ENCODE peak calls at places on chromosomes 12 and 14, in six cellular contexts. One of them, this sample, is unnamed.

GRCh38 chr12:48853228-48853688 is 1.3 kb upstream of the DDX23 start:
- DNase-seq in left colon: peak
- DNase-seq in NCI-H1092 treated with DMSO at 0.1 percent for 48 hours: peak
- DNase-seq in D721Med: no peak
- DNase-seq in memory B cell: peak
- DNase-seq in substantia nigra: peak
- DNase-seq in this sample: peak

GRCh38 chr14:54567224-54567633 is 301 bp downstream of the SAMD4A start:
- DNase-seq in left colon: peak
- DNase-seq in NCI-H1092 treated with DMSO at 0.1 percent for 48 hours: peak
- DNase-seq in D721Med: no peak
- DNase-seq in memory B cell: no peak
- DNase-seq in substantia nigra: no peak
- DNase-seq in this sample: no peak

GRCh38 chr14:59931237-59931636 is 11.3 kb downstream of the LRRC9 start:
- DNase-seq in left colon: no peak
- DNase-seq in NCI-H1092 treated with DMSO at 0.1 percent for 48 hours: no peak
- DNase-seq in D721Med: no peak
- DNase-seq in memory B cell: no peak
- DNase-seq in substantia nigra: no peak
- DNase-seq in this sample: no peak

GRCh38 chr14:63899953-63900352 is 47.1 kb downstream of the SYNE2 start:
- DNase-seq in left colon: no peak
- DNase-seq in NCI-H1092 treated with DMSO at 0.1 percent for 48 hours: no peak
- DNase-seq in D721Med: no peak
- DNase-seq in memory B cell: no peak
- DNase-seq in substantia nigra: no peak
- DNase-seq in this sample: no peak

GRCh38 chr12:127445583-127445982 is 821.4 kb upstream of the TMEM132C start:
- DNase-seq in left colon: no peak
- DNase-seq in NCI-H1092 treated with DMSO at 0.1 percent for 48 hours: no peak
- DNase-seq in D721Med: no peak
- DNase-seq in memory B cell: no peak
- DNase-seq in substantia nigra: no peak
- DNase-seq in this sample: no peak

GRCh38 chr12:25052191-25053020 is 103.5 kb upstream of the BCAT1 start:
- DNase-seq in left colon: no peak
- DNase-seq in NCI-H1092 treated with DMSO at 0.1 percent for 48 hours: no peak
- DNase-seq in D721Med: no peak
- DNase-seq in memory B cell: peak
- DNase-seq in substantia nigra: no peak
- DNase-seq in this sample: no peak

GRCh38 chr14:20415723-20416622 is 2.7 kb upstream of the TEP1 start:
- DNase-seq in left colon: peak
- DNase-seq in NCI-H1092 treated with DMSO at 0.1 percent for 48 hours: peak
- DNase-seq in D721Med: no peak
- DNase-seq in memory B cell: peak
- DNase-seq in substantia nigra: no peak
- DNase-seq in this sample: peak

GRCh38 chr12:106871477-106871876 is 84.2 kb upstream of the TMEM263 start:
- DNase-seq in left colon: no peak
- DNase-seq in NCI-H1092 treated with DMSO at 0.1 percent for 48 hours: no peak
- DNase-seq in D721Med: no peak
- DNase-seq in memory B cell: no peak
- DNase-seq in substantia nigra: no peak
- DNase-seq in this sample: no peak

GRCh38 chr12:109873653-109874052 is 6.7 kb downstream of the GLTP start:
- DNase-seq in left colon: peak
- DNase-seq in NCI-H1092 treated with DMSO at 0.1 percent for 48 hours: no peak
- DNase-seq in D721Med: no peak
- DNase-seq in memory B cell: no peak
- DNase-seq in substantia nigra: no peak
- DNase-seq in this sample: no peak

GRCh38 chr14:41586237-41586636 is 20.4 kb upstream of the LRFN5 start:
- DNase-seq in left colon: no peak
- DNase-seq in NCI-H1092 treated with DMSO at 0.1 percent for 48 hours: peak
- DNase-seq in D721Med: no peak
- DNase-seq in memory B cell: no peak
- DNase-seq in substantia nigra: no peak
- DNase-seq in this sample: no peak

GRCh38 chr12:9363145-9363544 is 154.9 kb upstream of the PZP start:
- DNase-seq in left colon: no peak
- DNase-seq in NCI-H1092 treated with DMSO at 0.1 percent for 48 hours: no peak
- DNase-seq in D721Med: no peak
- DNase-seq in memory B cell: no peak
- DNase-seq in substantia nigra: no peak
- DNase-seq in this sample: no peak

GRCh38 chr12:128644664-128645296 is 179.0 kb downstream of the SLC15A4 start:
- DNase-seq in left colon: peak
- DNase-seq in NCI-H1092 treated with DMSO at 0.1 percent for 48 hours: peak
- DNase-seq in D721Med: no peak
- DNase-seq in memory B cell: peak
- DNase-seq in substantia nigra: no peak
- DNase-seq in this sample: no peak

GRCh38 chr12:52214421-52214802 is 18.6 kb upstream of the KRT7 start:
- DNase-seq in left colon: no peak
- DNase-seq in NCI-H1092 treated with DMSO at 0.1 percent for 48 hours: no peak
- DNase-seq in D721Med: no peak
- DNase-seq in memory B cell: no peak
- DNase-seq in substantia nigra: no peak
- DNase-seq in this sample: no peak

GRCh38 chr12:64522316-64522715 is 70.4 kb downstream of the TBK1 start:
- DNase-seq in left colon: no peak
- DNase-seq in NCI-H1092 treated with DMSO at 0.1 percent for 48 hours: no peak
- DNase-seq in D721Med: no peak
- DNase-seq in memory B cell: no peak
- DNase-seq in substantia nigra: no peak
- DNase-seq in this sample: no peak

GRCh38 chr12:31408778-31409177 is 82.8 kb upstream of the SINHCAF start:
- DNase-seq in left colon: no peak
- DNase-seq in NCI-H1092 treated with DMSO at 0.1 percent for 48 hours: no peak
- DNase-seq in D721Med: no peak
- DNase-seq in memory B cell: no peak
- DNase-seq in substantia nigra: no peak
- DNase-seq in this sample: no peak

GRCh38 chr14:68442828-68443460 is 349.9 kb downstream of the ZFP36L1 start:
- DNase-seq in left colon: no peak
- DNase-seq in NCI-H1092 treated with DMSO at 0.1 percent for 48 hours: no peak
- DNase-seq in D721Med: no peak
- DNase-seq in memory B cell: no peak
- DNase-seq in substantia nigra: no peak
- DNase-seq in this sample: no peak

GRCh38 chr14:102731101-102731870 is 46.0 kb upstream of the TRAF3 start:
- DNase-seq in left colon: no peak
- DNase-seq in NCI-H1092 treated with DMSO at 0.1 percent for 48 hours: no peak
- DNase-seq in D721Med: no peak
- DNase-seq in memory B cell: no peak
- DNase-seq in substantia nigra: no peak
- DNase-seq in this sample: peak

GRCh38 chr14:80700601-80701000 is 240.9 kb downstream of the CEP128 start:
- DNase-seq in left colon: no peak
- DNase-seq in NCI-H1092 treated with DMSO at 0.1 percent for 48 hours: no peak
- DNase-seq in D721Med: no peak
- DNase-seq in memory B cell: no peak
- DNase-seq in substantia nigra: no peak
- DNase-seq in this sample: no peak

GRCh38 chr14:64682173-64682710 is 22.0 kb upstream of the PLEKHG3 start:
- DNase-seq in left colon: peak
- DNase-seq in NCI-H1092 treated with DMSO at 0.1 percent for 48 hours: no peak
- DNase-seq in D721Med: no peak
- DNase-seq in memory B cell: no peak
- DNase-seq in substantia nigra: peak
- DNase-seq in this sample: peak

GRCh38 chr12:32918890-32919791 is 22.6 kb upstream of the PKP2 start:
- DNase-seq in left colon: no peak
- DNase-seq in NCI-H1092 treated with DMSO at 0.1 percent for 48 hours: peak
- DNase-seq in D721Med: no peak
- DNase-seq in memory B cell: no peak
- DNase-seq in substantia nigra: no peak
- DNase-seq in this sample: peak

GRCh38 chr12:95634622-95635621 is 83.6 kb upstream of the USP44 start:
- DNase-seq in left colon: peak
- DNase-seq in NCI-H1092 treated with DMSO at 0.1 percent for 48 hours: peak
- DNase-seq in D721Med: no peak
- DNase-seq in memory B cell: no peak
- DNase-seq in substantia nigra: no peak
- DNase-seq in this sample: no peak

GRCh38 chr12:47864646-47865235 is 40.1 kb downstream of the VDR start:
- DNase-seq in left colon: no peak
- DNase-seq in NCI-H1092 treated with DMSO at 0.1 percent for 48 hours: no peak
- DNase-seq in D721Med: no peak
- DNase-seq in memory B cell: no peak
- DNase-seq in substantia nigra: no peak
- DNase-seq in this sample: no peak

GRCh38 chr14:80587096-80587724 is 354.3 kb downstream of the CEP128 start:
- DNase-seq in left colon: no peak
- DNase-seq in NCI-H1092 treated with DMSO at 0.1 percent for 48 hours: peak
- DNase-seq in D721Med: no peak
- DNase-seq in memory B cell: no peak
- DNase-seq in substantia nigra: no peak
- DNase-seq in this sample: peak

GRCh38 chr14:58077621-58078020 is 74.4 kb downstream of the ARMH4 start:
- DNase-seq in left colon: no peak
- DNase-seq in NCI-H1092 treated with DMSO at 0.1 percent for 48 hours: no peak
- DNase-seq in D721Med: no peak
- DNase-seq in memory B cell: no peak
- DNase-seq in substantia nigra: no peak
- DNase-seq in this sample: no peak

GRCh38 chr14:70005281-70005805 is 126.1 kb downstream of the SMOC1 start:
- DNase-seq in left colon: no peak
- DNase-seq in NCI-H1092 treated with DMSO at 0.1 percent for 48 hours: no peak
- DNase-seq in D721Med: no peak
- DNase-seq in memory B cell: no peak
- DNase-seq in substantia nigra: no peak
- DNase-seq in this sample: no peak

GRCh38 chr12:16670456-16671050 is 64.6 kb upstream of the LMO3 start:
- DNase-seq in left colon: no peak
- DNase-seq in NCI-H1092 treated with DMSO at 0.1 percent for 48 hours: no peak
- DNase-seq in D721Med: no peak
- DNase-seq in memory B cell: no peak
- DNase-seq in substantia nigra: no peak
- DNase-seq in this sample: no peak

GRCh38 chr14:23005861-23006534 is 3.9 kb downstream of the C14orf93 start:
- DNase-seq in left colon: no peak
- DNase-seq in NCI-H1092 treated with DMSO at 0.1 percent for 48 hours: peak
- DNase-seq in D721Med: no peak
- DNase-seq in memory B cell: no peak
- DNase-seq in substantia nigra: no peak
- DNase-seq in this sample: no peak

GRCh38 chr12:109112720-109113465 is 3.5 kb upstream of the ACACB start:
- DNase-seq in left colon: no peak
- DNase-seq in NCI-H1092 treated with DMSO at 0.1 percent for 48 hours: no peak
- DNase-seq in D721Med: no peak
- DNase-seq in memory B cell: no peak
- DNase-seq in substantia nigra: no peak
- DNase-seq in this sample: no peak

GRCh38 chr12:103336940-103337339 is 158.8 kb downstream of the C12orf42 start:
- DNase-seq in left colon: no peak
- DNase-seq in NCI-H1092 treated with DMSO at 0.1 percent for 48 hours: no peak
- DNase-seq in D721Med: no peak
- DNase-seq in memory B cell: no peak
- DNase-seq in substantia nigra: no peak
- DNase-seq in this sample: no peak

GRCh38 chr12:712172-712863 is 40.1 kb upstream of the WNK1 start:
- DNase-seq in left colon: no peak
- DNase-seq in NCI-H1092 treated with DMSO at 0.1 percent for 48 hours: no peak
- DNase-seq in D721Med: no peak
- DNase-seq in memory B cell: no peak
- DNase-seq in substantia nigra: no peak
- DNase-seq in this sample: no peak

This sample was measured in cerebellum.